ENCODE peak calls at places on chromosomes 6 and 20, in eight cellular contexts. K, S, M, F, N, V, W and R are unnamed samples.

GRCh38 chr6:118912646-118913045 is 18.7 kb downstream of the ASF1A start:
- DNase-seq in K (no peak), S (no peak), M (no peak), F (no peak), N (no peak), V (no peak), W (no peak), R (no peak)

GRCh38 chr6:12243169-12243568 is 47.0 kb upstream of the EDN1 start:
- DNase-seq in K (no peak), S (no peak), M (no peak), F (no peak), N (no peak), V (no peak), W (no peak), R (no peak)

GRCh38 chr6:137217801-137218472 is 1.2 kb downstream of the IFNGR1 start:
- DNase-seq in K (no peak), S (peak; percentile 70), M (no peak), F (no peak), N (peak; percentile 91), V (no peak), W (no peak), R (no peak)

GRCh38 chr6:168042426-168043192 is 36.4 kb downstream of the FRMD1 start:
- DNase-seq in K (no peak), S (peak; percentile 69), M (no peak), F (no peak), N (no peak), V (no peak), W (no peak), R (no peak)

GRCh38 chr6:161673026-161673425 is 399.2 kb upstream of the AGPAT4 start:
- DNase-seq in K (no peak), S (no peak), M (no peak), F (no peak), N (no peak), V (no peak), W (no peak), R (no peak)

GRCh38 chr20:4064118-4064962 is 49.0 kb upstream of the RNF24 start:
- DNase-seq in K (peak; percentile 70), S (peak; percentile 86), M (peak; percentile 94), F (peak; percentile 10), N (peak; percentile 91), V (no peak), W (no peak), R (no peak)

GRCh38 chr6:129889580-129889979 is 28.5 kb upstream of the TMEM244 start:
- DNase-seq in K (no peak), S (no peak), M (no peak), F (no peak), N (no peak), V (no peak), W (no peak), R (no peak)

GRCh38 chr6:26327450-26328264 is 37.3 kb upstream of the BTN3A2 start:
- DNase-seq in K (peak; percentile 83), S (no peak), M (no peak), F (peak; percentile 89), N (peak; percentile 70), V (no peak), W (no peak), R (no peak)

GRCh38 chr6:168193816-168194701 is 115.0 kb upstream of the FRMD1 start:
- DNase-seq in K (peak; percentile 52), S (no peak), M (peak; percentile 24), F (peak; percentile 7), N (no peak), V (no peak), W (no peak), R (no peak)

GRCh38 chr6:131694832-131695426 is 6.3 kb downstream of the OR2A4 start:
- DNase-seq in K (peak; percentile 91), S (no peak), M (peak; percentile 42), F (peak; percentile 47), N (peak; percentile 31), V (no peak), W (peak; percentile 14), R (peak; percentile 23)

GRCh38 chr6:36227379-36228344 is 31.1 kb downstream of the BRPF3 start:
- DNase-seq in K (no peak), S (no peak), M (no peak), F (no peak), N (no peak), V (no peak), W (no peak), R (no peak)

GRCh38 chr20:38454556-38455473 is 17.8 kb upstream of the RALGAPB start:
- DNase-seq in K (no peak), S (no peak), M (no peak), F (no peak), N (no peak), V (no peak), W (no peak), R (no peak)

GRCh38 chr20:38458314-38458713 is 14.3 kb upstream of the RALGAPB start:
- DNase-seq in K (no peak), S (no peak), M (no peak), F (no peak), N (no peak), V (no peak), W (no peak), R (no peak)

GRCh38 chr20:38460040-38460623 is 12.5 kb upstream of the RALGAPB start:
- DNase-seq in K (no peak), S (no peak), M (no peak), F (peak; percentile 80), N (peak; percentile 62), V (no peak), W (no peak), R (no peak)
- TF ChIP-seq POLR2AphosphoS5 in K (no peak), S (no peak), M (peak; percentile 52), F (peak; percentile 34), N (peak; percentile 31), V (no peak), W (no peak), R (no peak)

DNA sequence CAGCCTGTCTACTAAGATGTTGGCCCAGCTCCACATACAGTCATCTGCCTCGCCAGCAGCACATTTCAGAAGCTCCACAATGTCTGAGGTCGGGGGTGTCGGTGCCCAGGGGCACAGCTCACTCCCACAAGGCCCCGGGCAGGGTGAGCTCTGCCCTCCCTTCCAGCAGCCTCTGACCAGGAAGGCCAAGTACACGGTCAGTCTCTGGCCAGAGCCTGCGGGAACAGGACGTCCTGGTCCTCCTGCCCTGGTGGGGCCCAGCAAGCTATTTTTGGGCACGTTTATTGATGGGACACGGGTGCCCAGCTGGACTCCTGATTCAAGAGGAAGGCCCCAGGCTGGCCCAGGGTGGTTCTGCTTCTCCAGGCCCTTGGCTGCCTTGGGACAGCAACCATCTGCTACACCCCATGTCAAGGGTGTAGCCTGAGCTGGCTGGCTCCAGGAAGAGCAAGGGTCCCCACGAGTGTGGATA is 114.9 kb upstream of the PTPN1 start:
- DNase-seq in K (no peak), S (peak; percentile 85), M (peak; percentile 89), F (no peak), N (no peak), V (no peak), W (no peak), R (no peak)
- TF ChIP-seq POLR2AphosphoS5 in K (no peak), S (peak; percentile 89), M (peak; percentile 97), F (no peak), N (no peak), V (no peak), W (no peak), R (no peak)

GRCh38 chr20:63626424-63627128 is at the start of gene GMEB2:
- DNase-seq in K (peak; percentile 75), S (peak; percentile 95), M (peak; percentile 76), F (peak; percentile 21), N (peak; percentile 64), V (no peak), W (peak; percentile 86), R (peak; percentile 80)

GRCh38 chr20:63627129-63627699 is 313 bp upstream of the GMEB2 start:
- DNase-seq in K (peak; percentile 97), S (peak; percentile 98), M (peak; percentile 96), F (peak; percentile 87), N (peak; percentile 94), V (peak; percentile 57), W (peak; percentile 96), R (peak; percentile 95)

GRCh38 chr20:63625771-63626423 is 1.0 kb downstream of the GMEB2 start:
- DNase-seq in K (peak; percentile 36), S (peak; percentile 91), M (no peak), F (no peak), N (no peak), V (no peak), W (no peak), R (no peak)

GRCh38 chr20:63627700-63628245 is 872 bp upstream of the GMEB2 start:
- DNase-seq in K (no peak), S (peak; percentile 87), M (no peak), F (no peak), N (no peak), V (no peak), W (no peak), R (no peak)

DNA sequence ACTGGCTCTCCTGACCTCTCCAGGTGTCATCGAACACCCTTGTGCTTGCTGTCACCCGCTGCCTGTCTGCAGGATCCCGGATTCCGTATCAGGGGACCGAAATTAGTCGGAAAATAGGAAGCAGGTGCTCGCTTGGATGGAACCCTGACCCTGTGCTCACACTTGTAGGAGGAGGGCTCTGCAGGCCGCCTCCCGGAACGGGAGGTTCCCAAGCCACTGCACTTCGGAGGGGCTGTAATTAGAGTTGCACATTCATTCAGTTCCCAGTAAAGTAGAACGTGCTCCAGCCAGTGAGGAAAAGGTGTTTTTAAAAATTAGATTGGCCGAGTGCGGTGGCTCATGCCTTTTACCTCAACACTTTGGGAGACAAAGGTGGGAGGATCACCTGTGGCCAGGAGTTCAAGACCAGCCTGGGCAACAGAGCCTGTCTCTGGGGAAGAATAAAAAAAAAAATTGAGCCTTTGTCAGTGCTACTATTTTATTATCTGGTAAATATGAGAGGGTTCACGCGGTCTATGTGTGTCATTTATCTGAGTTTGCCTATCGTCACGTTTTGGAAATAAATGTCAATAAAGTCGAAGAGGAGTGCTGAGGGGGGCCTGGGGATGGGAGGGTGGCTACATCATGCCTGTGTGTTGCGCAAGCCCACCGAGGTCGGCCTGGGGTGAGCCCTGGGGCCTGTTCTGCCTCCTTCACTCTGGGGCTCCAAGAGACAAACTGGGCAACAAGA is 1.5 kb upstream of the GMEB2 start:
- DNase-seq in K (peak; percentile 31), S (peak; percentile 87), M (peak; percentile 64), F (peak; percentile 75), N (peak; percentile 92), V (peak; percentile 65), W (no peak), R (no peak)
- TF ChIP-seq POLR2AphosphoS5 in K (no peak), S (peak; percentile 42), M (peak; percentile 71), F (peak; percentile 71), N (peak; percentile 83), V (peak; percentile 53), W (no peak), R (peak; percentile 38)

GRCh38 chr20:1858859-1859258 is 36.3 kb upstream of the SIRPA start:
- DNase-seq in K (no peak), S (no peak), M (no peak), F (no peak), N (peak; percentile 78), V (no peak), W (no peak), R (no peak)

GRCh38 chr20:1861996-1862664 is 33.1 kb upstream of the SIRPA start:
- DNase-seq in K (peak; percentile 19), S (no peak), M (no peak), F (no peak), N (no peak), V (no peak), W (no peak), R (no peak)

GRCh38 chr20:1861347-1861987 is 33.7 kb upstream of the SIRPA start:
- DNase-seq in K (no peak), S (no peak), M (no peak), F (no peak), N (no peak), V (no peak), W (no peak), R (no peak)

GRCh38 chr20:1862665-1863059 is 32.5 kb upstream of the SIRPA start:
- DNase-seq in K (no peak), S (no peak), M (no peak), F (no peak), N (no peak), V (no peak), W (no peak), R (no peak)

GRCh38 chr20:1860446-1860845 is 34.8 kb upstream of the SIRPA start:
- DNase-seq in K (no peak), S (no peak), M (no peak), F (no peak), N (no peak), V (no peak), W (no peak), R (no peak)
- TF ChIP-seq POLR2AphosphoS5 in K (no peak), S (no peak), M (no peak), F (no peak), N (no peak), V (no peak), W (no peak), R (no peak)